ENCODE peak calls at places on chromosomes 4 and X, in seven cellular contexts. T is GM04504; J is activated B cell treated with CpG ODN at 0.5 μM for 24 hours; X is activated CD4-positive, alpha-beta T cell treated with anti-CD3 and anti-CD28 coated beads for 24 hours; U is foreskin fibroblast; F is effector memory CD8-positive, alpha-beta T cell; Z is T1000. R is an unnamed sample.

GRCh38 chrX:70087857-70088256 is 25.6 kb downstream of the OTUD6A start:
- DNase-seq in J (no peak), U (peak; percentile 64), Z (no peak), T (no peak), F (no peak), X (no peak), R (no peak)

GRCh38 chr4:16461362-16461761 is 235.1 kb upstream of the TAPT1 start:
- DNase-seq in F (no peak), X (no peak), U (no peak), T (no peak), J (no peak), Z (no peak), R (no peak)

GRCh38 chr4:52659722-52660261 is 691 bp upstream of the USP46 start:
- DNase-seq in T (no peak), F (peak; percentile 3), Z (no peak), U (peak; percentile 66), X (no peak), J (no peak), R (no peak)

GRCh38 chrX:49915352-49916222 is 6.8 kb upstream of the CLCN5 start:
- DNase-seq in X (peak; percentile 38), U (peak; percentile 75), J (no peak), Z (peak; percentile 4), F (peak; percentile 34), T (peak; percentile 16), R (no peak)

GRCh38 chr4:127601029-127601428 is 31.7 kb upstream of the INTU start:
- DNase-seq in F (no peak), U (peak; percentile 43), T (no peak), X (no peak), J (no peak), Z (no peak), R (no peak)

GRCh38 chrX:106726485-106727437 is at the start of gene RNF128:
- DNase-seq in T (no peak), F (no peak), Z (peak; percentile 3), J (no peak), U (peak; percentile 74), X (no peak), R (no peak)

GRCh38 chrX:128800138-128800537 is 723.2 kb downstream of the SMARCA1 start:
- DNase-seq in F (no peak), X (no peak), T (no peak), J (no peak), U (no peak), Z (no peak), R (no peak)

GRCh38 chr4:57554693-57555092 is 444.5 kb upstream of the IGFBP7 start:
- DNase-seq in J (no peak), X (no peak), T (no peak), F (no peak), U (no peak), Z (no peak), R (no peak)

GRCh38 chr4:47002593-47002992 is 9.2 kb upstream of the GABRA4 start:
- DNase-seq in F (no peak), X (no peak), T (no peak), U (peak; percentile 27), J (no peak), Z (no peak), R (no peak)

GRCh38 chr4:113434247-113434587 is 327.3 kb downstream of the CAMK2D start:
- DNase-seq in U (peak; percentile 84), Z (no peak), F (no peak), X (no peak), T (no peak), J (no peak), R (no peak)

GRCh38 chr4:54548831-54549460 is 108.8 kb upstream of the KIT start:
- DNase-seq in T (no peak), Z (no peak), X (no peak), J (no peak), U (no peak), F (no peak), R (no peak)